ENCODE peak calls at places on chromosomes 2 and 18, in seven cellular contexts. J is GM13976, L is nephron progenitor cell, S is foreskin fibroblast, H is left ventricle myocardium inferior, O is left lung, R is progenitor cell of endocrine pancreas. B is an unnamed sample.

GRCh38 chr2:239165206-239165831 is 235.5 kb downstream of the HDAC4 start:
- DNase-seq in J (no peak), L (no peak), S (no peak), H (peak), O (peak), R (no peak), B (peak)

GRCh38 chr2:227504700-227505099 is 32.7 kb downstream of the AGFG1 start:
- DNase-seq in J (no peak), L (no peak), S (no peak), H (no peak), O (no peak), R (no peak), B (no peak)

GRCh38 chr2:127400533-127400896 is 12.7 kb upstream of the MAP3K2 start:
- DNase-seq in J (no peak), L (no peak), S (no peak), H (no peak), O (no peak), R (no peak), B (peak)

GRCh38 chr2:217920879-217921603 is 81.8 kb downstream of the TNS1 start:
- DNase-seq in J (no peak), L (no peak), S (no peak), H (peak), O (peak), R (no peak), B (no peak)

GRCh38 chr2:40758778-40759177 is 306.9 kb upstream of the SLC8A1 start:
- DNase-seq in J (no peak), L (no peak), S (no peak), H (no peak), O (no peak), R (no peak), B (no peak)

GRCh38 chr2:18149660-18150246 is 271.3 kb downstream of the KCNS3 start:
- DNase-seq in J (peak), L (peak), S (peak), H (no peak), O (no peak), R (no peak), B (no peak)

GRCh38 chr2:69235863-69236262 is 151.2 kb downstream of the GFPT1 start:
- DNase-seq in J (no peak), L (no peak), S (no peak), H (no peak), O (no peak), R (no peak), B (no peak)

GRCh38 chr2:71789556-71790219 is 336.3 kb downstream of the DYSF start:
- DNase-seq in J (no peak), L (no peak), S (peak), H (no peak), O (no peak), R (no peak), B (peak)

GRCh38 chr2:186822323-186822722 is 26.6 kb downstream of the ZSWIM2 start:
- DNase-seq in J (no peak), L (no peak), S (no peak), H (no peak), O (no peak), R (no peak), B (no peak)

GRCh38 chr2:86123328-86123727 is 17.3 kb downstream of the PTCD3 start:
- DNase-seq in J (no peak), L (no peak), S (no peak), H (no peak), O (no peak), R (no peak), B (no peak)

GRCh38 chr2:108958632-108959341 is 30.2 kb downstream of the EDAR start:
- DNase-seq in J (no peak), L (no peak), S (no peak), H (no peak), O (no peak), R (no peak), B (no peak)

DNA sequence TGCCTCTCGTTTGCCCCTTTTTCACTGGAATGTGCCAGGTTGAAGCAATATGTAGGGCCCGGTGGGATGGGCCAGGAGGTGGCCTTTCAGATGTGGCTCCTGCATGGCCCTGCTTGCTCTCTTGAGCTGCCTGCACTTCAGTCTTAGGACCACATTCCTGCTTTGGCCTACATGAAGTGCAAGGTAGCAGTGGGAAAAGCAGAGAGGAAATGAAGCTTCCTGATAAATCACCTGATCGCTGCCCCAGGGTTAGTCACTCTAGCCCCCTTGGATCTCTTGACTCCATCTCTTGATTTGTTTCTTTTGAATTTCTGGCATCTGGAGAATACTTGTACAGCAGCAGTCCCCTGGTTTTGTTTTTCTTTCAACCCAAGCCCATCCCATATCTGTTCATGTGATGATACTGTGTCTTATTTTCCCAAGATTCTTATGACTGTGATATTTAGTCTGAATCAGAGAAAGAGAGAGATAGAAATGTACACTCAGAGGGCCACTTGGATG is 170.0 kb downstream of the NEDD4L start:
- DNase-seq in J (no peak), L (no peak), S (no peak), H (no peak), O (no peak), R (no peak), B (no peak)
- TF ChIP-seq CTCF in J (no peak), L (no peak), S (no peak), H (no peak), O (no peak), R (no peak), B (no peak)

DNA sequence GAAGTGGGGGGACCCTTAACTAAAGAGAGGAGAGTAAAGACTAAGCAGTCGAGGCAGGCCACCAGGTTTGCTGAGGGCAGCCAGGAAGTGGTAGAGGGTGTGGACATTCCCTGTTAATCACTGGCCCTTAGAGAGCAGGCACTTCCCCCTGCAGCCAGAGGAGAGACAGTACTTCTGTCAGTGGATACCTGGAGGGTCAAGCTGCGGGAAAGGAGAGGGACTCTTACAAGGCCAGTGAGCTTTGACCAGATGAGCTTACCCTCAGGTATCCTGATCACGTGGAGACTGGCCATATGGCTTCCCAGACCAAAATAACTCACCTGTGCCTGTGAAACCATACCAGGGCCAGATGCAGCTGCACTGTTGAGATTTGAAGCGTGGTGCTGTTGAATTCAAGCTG is 28.6 kb downstream of the ITGA6 start:
- DNase-seq in J (no peak), L (no peak), S (no peak), H (no peak), O (no peak), R (no peak), B (no peak)
- TF ChIP-seq CTCF in J (no peak), L (no peak), S (no peak), H (no peak), O (no peak), R (no peak), B (no peak)

GRCh38 chr2:3424171-3424795 is 44.8 kb downstream of the TRAPPC12 start:
- DNase-seq in J (no peak), L (no peak), S (no peak), H (no peak), O (no peak), R (no peak), B (no peak)
- TF ChIP-seq CTCF in J (no peak), L (no peak), S (no peak), H (peak), O (no peak), R (no peak), B (peak)

GRCh38 chr2:225182126-225182525 is 139.9 kb upstream of the DOCK10 start:
- DNase-seq in J (no peak), L (no peak), S (no peak), H (no peak), O (no peak), R (no peak), B (no peak)

DNA sequence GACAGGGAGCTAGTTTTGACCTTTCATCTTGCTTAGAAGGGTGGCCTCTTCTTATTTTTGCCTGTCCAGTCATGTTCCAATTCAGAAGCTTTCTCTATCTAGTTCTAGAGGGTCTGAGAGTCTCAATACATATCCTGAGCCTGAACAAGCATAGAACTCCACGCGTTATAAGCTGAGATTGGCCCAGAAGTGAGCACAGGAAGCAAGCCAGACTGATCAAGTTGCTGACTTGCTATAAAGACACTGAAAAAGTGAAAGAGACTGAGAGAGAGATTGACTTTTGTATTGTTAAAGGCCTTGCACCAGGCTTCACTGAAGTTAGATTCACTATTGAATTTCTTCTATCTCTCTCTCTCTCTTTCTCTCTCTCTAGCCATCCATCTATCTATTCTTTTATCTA is 142.7 kb upstream of the DOCK10 start:
- DNase-seq in J (no peak), L (no peak), S (no peak), H (no peak), O (no peak), R (no peak), B (no peak)
- TF ChIP-seq CTCF in J (no peak), L (no peak), S (no peak), H (no peak), O (no peak), R (no peak), B (no peak)